ENCODE peak calls at places on chromosomes 1 and 21, in six cellular contexts. U, O, J, C, M and Y are unnamed samples. For H3K79me1 and H3K9me3, the result is how much of the 10 kb centered on the place peaks cover.

GRCh38 chr1:205444300-205444930 is 11.4 kb downstream of the BLACAT1 start:
- DNase-seq in C (no peak), J (no peak), U (no peak), O (no peak), M (no peak), Y (no peak)

GRCh38 chr1:17828991-17829390 is 73.9 kb downstream of the ACTL8 start:
- DNase-seq in C (no peak), U (no peak), O (no peak), J (no peak), M (no peak), Y (no peak)

GRCh38 chr1:227952374-227953021 is 4.8 kb upstream of the WNT9A start:
- DNase-seq in U (no peak), C (no peak), J (no peak), M (no peak), O (no peak), Y (no peak)

GRCh38 chr1:150235436-150235851 is 468 bp downstream of the ANP32E start:
- DNase-seq in U (no peak), J (no peak), M (no peak), O (no peak), C (no peak), Y (no peak)

GRCh38 chr1:106344494-106344893 is 712.0 kb upstream of the PRMT6 start:
- DNase-seq in J (no peak), C (peak), U (no peak), M (no peak), O (no peak), Y (no peak)

GRCh38 chr1:961132-961652 is 808 bp downstream of the KLHL17 start:
- DNase-seq in J (no peak), U (no peak), O (no peak), C (no peak), M (peak), Y (no peak)

GRCh38 chr1:22870201-22870871 is 102.3 kb downstream of the LACTBL1 start:
- DNase-seq in M (no peak), J (no peak), O (no peak), C (no peak), U (peak), Y (no peak)

GRCh38 chr21:21200103-21200938 is 202.1 kb downstream of the NCAM2 start:
- DNase-seq in C (no peak), U (peak), J (no peak), M (peak), O (no peak), Y (peak)

GRCh38 chr1:184867866-184868585 is 106.3 kb downstream of the NIBAN1 start:
- DNase-seq in J (no peak), U (no peak), M (no peak), O (no peak), C (no peak), Y (no peak)

GRCh38 chr1:9416506-9416905 is 122.8 kb upstream of the SLC25A33 start:
- DNase-seq in M (no peak), O (no peak), U (no peak), C (no peak), J (no peak), Y (no peak)

DNA sequence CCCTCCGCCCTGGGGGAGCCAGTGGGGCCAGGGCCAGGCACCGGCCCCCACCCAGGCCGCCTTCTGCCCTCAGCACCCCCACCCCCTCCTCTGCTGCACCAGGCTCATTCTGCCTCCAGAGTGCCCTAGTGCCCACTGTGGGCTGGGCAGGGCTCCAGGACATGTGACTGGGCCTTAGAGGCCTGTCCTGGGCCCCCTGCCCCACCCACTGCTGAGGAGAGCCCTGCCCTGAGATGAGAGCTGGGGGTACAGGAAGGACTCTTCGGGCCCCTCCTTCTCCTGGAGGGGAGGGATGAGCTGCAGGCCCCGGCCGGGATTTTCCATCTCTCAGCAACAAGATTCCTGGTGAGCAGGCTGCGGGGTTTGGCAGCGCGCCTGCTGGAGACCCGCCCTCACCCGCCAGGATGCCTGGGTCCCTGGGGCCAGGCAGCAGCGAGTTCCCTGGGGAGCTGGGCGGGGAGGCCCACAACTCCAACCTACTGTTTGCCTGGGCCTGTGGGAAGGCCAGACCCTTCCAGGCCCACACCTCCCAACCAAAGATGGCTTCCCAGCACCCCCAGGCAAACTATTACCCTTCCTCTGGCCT is 14.0 kb downstream of the AHDC1 start:
- DNase-seq in J (no peak), O (no peak), M (no peak), U (peak), C (no peak), Y (peak)
- H3K79me1 ChIP-seq in J (under half), O (under half), M (under half), U (under half), C (under half), Y (under half)

GRCh38 chr1:152448496-152448895 is 34.4 kb upstream of the CRNN start:
- DNase-seq in C (no peak), O (no peak), M (no peak), J (no peak), U (no peak), Y (no peak)
- H3K9me3 ChIP-seq in C (half or more), O (under half), M (under half), J (half or more), U (under half), Y (under half)

GRCh38 chr1:167294528-167294927 is 73.8 kb downstream of the POU2F1 start:
- DNase-seq in C (no peak), O (no peak), M (no peak), J (no peak), U (peak), Y (peak)

GRCh38 chr1:167291539-167292195 is 71.0 kb downstream of the POU2F1 start:
- DNase-seq in U (peak), C (no peak), J (no peak), O (no peak), M (no peak), Y (peak)

GRCh38 chr1:167293057-167293456 is 72.4 kb downstream of the POU2F1 start:
- DNase-seq in M (no peak), C (no peak), U (no peak), J (no peak), O (no peak), Y (no peak)

GRCh38 chr1:167289063-167289442 is 68.4 kb downstream of the POU2F1 start:
- DNase-seq in C (no peak), M (no peak), O (no peak), J (no peak), U (no peak), Y (no peak)

DNA sequence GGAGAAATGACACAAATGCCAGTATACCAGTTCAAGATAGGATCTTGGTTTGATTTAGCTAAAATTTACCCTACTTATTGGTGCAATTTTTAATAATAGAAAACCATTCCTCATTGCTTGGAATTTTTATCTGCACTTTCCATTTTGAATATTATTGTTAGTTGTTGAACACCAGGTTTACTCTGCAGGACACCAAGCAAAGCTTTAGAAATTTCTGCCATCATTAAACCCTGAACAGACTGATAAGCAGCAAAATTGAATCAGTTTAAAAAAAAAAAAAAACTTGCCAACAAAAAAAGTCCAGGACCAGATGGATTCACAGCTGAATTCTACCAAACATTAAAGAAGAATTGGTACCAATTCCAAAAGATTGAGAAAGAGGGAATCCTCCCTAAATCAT is 71.5 kb downstream of the POU2F1 start:
- DNase-seq in J (no peak), U (no peak), M (no peak), O (no peak), C (no peak), Y (no peak)
- H3K4ac ChIP-seq in J (no peak), U (no peak), M (no peak), O (no peak), C (no peak), Y (no peak)

DNA sequence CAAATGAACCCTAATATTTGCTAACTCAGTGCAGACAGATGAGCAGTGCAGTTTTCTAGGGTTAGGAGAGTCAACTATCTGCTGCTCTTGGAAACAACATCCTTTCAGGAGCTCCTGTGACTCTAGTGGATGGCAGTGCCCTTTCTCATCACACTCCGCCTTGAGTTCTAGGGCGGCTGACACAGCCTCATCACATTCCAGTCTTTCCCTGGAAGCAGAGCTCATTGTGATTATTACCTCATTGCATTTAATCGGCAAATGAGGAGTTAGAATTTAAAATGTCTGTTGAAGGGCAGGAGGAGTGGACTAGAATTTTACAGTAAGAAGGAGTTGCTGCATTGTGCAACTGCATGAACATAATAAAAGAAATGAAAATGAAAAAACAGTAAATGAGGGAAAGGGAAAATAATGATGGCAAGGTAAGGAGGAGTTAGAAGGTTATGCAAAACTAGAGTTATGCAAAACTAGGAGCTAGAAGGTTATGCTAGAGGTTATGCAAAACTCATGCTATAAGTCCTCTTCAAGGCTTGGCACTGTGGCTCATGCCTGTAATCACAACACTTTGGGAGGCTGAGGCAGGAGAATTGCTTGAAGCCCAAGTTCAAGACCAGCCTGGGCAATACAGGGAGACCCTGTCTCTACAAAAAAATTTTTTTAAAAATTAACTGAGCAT is 6.9 kb upstream of the PTGFRN start:
- DNase-seq in J (no peak), C (no peak), M (no peak), O (no peak), U (no peak), Y (no peak)
- H3K79me1 ChIP-seq in J (under half), C (under half), M (under half), O (under half), U (under half), Y (under half)